ENCODE peak calls at places on chromosomes 13 and 19, in five cellular contexts. One of them, this sample, is unnamed.
A peak's percentile ranks its signal among the peaks of the same experiment; 100 is the strongest.

GRCh38 chr13:99980201-99981114 is 1.1 kb upstream of the ZIC2 start:
- DNase-seq in NCI-H1694 treated with DMSO at 0.1 percent for 48 hours: peak; percentile 93
- DNase-seq in NAMALWA: no peak
- DNase-seq in activated CD4-positive, alpha-beta T cell treated with anti-CD3 and anti-CD28 coated beads, Interleukin-2, amount 50 U/mL, for 1 hour: peak; percentile 52
- DNase-seq in sigmoid colon: no peak
- DNase-seq in this sample: peak; percentile 79

GRCh38 chr13:110618780-110619179 is 3.4 kb downstream of the NAXD start:
- DNase-seq in NCI-H1694 treated with DMSO at 0.1 percent for 48 hours: no peak
- DNase-seq in NAMALWA: no peak
- DNase-seq in activated CD4-positive, alpha-beta T cell treated with anti-CD3 and anti-CD28 coated beads, Interleukin-2, amount 50 U/mL, for 1 hour: no peak
- DNase-seq in sigmoid colon: no peak
- DNase-seq in this sample: no peak

GRCh38 chr13:42561752-42562467 is 12.0 kb upstream of the TNFSF11 start:
- DNase-seq in NCI-H1694 treated with DMSO at 0.1 percent for 48 hours: no peak
- DNase-seq in NAMALWA: no peak
- DNase-seq in activated CD4-positive, alpha-beta T cell treated with anti-CD3 and anti-CD28 coated beads, Interleukin-2, amount 50 U/mL, for 1 hour: no peak
- DNase-seq in sigmoid colon: no peak
- DNase-seq in this sample: no peak

GRCh38 chr13:34458756-34459462 is 483.2 kb upstream of the NBEA start:
- DNase-seq in NCI-H1694 treated with DMSO at 0.1 percent for 48 hours: no peak
- DNase-seq in NAMALWA: no peak
- DNase-seq in activated CD4-positive, alpha-beta T cell treated with anti-CD3 and anti-CD28 coated beads, Interleukin-2, amount 50 U/mL, for 1 hour: no peak
- DNase-seq in sigmoid colon: peak; percentile 69
- DNase-seq in this sample: no peak

GRCh38 chr19:43719918-43720317 is 4.0 kb downstream of the IRGC start:
- DNase-seq in NCI-H1694 treated with DMSO at 0.1 percent for 48 hours: no peak
- DNase-seq in NAMALWA: no peak
- DNase-seq in activated CD4-positive, alpha-beta T cell treated with anti-CD3 and anti-CD28 coated beads, Interleukin-2, amount 50 U/mL, for 1 hour: no peak
- DNase-seq in sigmoid colon: no peak
- DNase-seq in this sample: no peak

GRCh38 chr13:113876341-113877148 is 12.7 kb upstream of the GAS6 start:
- DNase-seq in NCI-H1694 treated with DMSO at 0.1 percent for 48 hours: no peak
- DNase-seq in NAMALWA: no peak
- DNase-seq in activated CD4-positive, alpha-beta T cell treated with anti-CD3 and anti-CD28 coated beads, Interleukin-2, amount 50 U/mL, for 1 hour: no peak
- DNase-seq in sigmoid colon: no peak
- DNase-seq in this sample: no peak

GRCh38 chr13:112140366-112140765 is 73.4 kb downstream of the SOX1 start:
- DNase-seq in NCI-H1694 treated with DMSO at 0.1 percent for 48 hours: no peak
- DNase-seq in NAMALWA: no peak
- DNase-seq in activated CD4-positive, alpha-beta T cell treated with anti-CD3 and anti-CD28 coated beads, Interleukin-2, amount 50 U/mL, for 1 hour: no peak
- DNase-seq in sigmoid colon: no peak
- DNase-seq in this sample: no peak

GRCh38 chr19:55265173-55265572 is 6.4 kb upstream of the PPP6R1 start:
- DNase-seq in NCI-H1694 treated with DMSO at 0.1 percent for 48 hours: no peak
- DNase-seq in NAMALWA: no peak
- DNase-seq in activated CD4-positive, alpha-beta T cell treated with anti-CD3 and anti-CD28 coated beads, Interleukin-2, amount 50 U/mL, for 1 hour: no peak
- DNase-seq in sigmoid colon: no peak
- DNase-seq in this sample: no peak

GRCh38 chr19:17020380-17020779 is 6.2 kb downstream of the CPAMD8 start:
- DNase-seq in NCI-H1694 treated with DMSO at 0.1 percent for 48 hours: no peak
- DNase-seq in NAMALWA: no peak
- DNase-seq in activated CD4-positive, alpha-beta T cell treated with anti-CD3 and anti-CD28 coated beads, Interleukin-2, amount 50 U/mL, for 1 hour: no peak
- DNase-seq in sigmoid colon: no peak
- DNase-seq in this sample: no peak

This sample was measured in left ventricle myocardium superior.